ENCODE peak calls at places on chromosomes 2 and 18, in eight cellular contexts. D, M, G, W, F, Q, I and Y are unnamed samples.
A peak's percentile ranks its signal among the peaks of the same experiment; 100 is the strongest.

GRCh38 chr18:58565021-58565420 is 63.9 kb downstream of the ALPK2 start:
- DNase-seq in D (peak; percentile 88), M (no peak), G (no peak), W (no peak), F (no peak), Q (no peak), I (no peak), Y (no peak)

GRCh38 chr18:8844721-8845148 is 139.4 kb downstream of the MTCL1 start:
- DNase-seq in D (no peak), M (peak; percentile 83), G (no peak), W (no peak), F (no peak), Q (no peak), I (no peak), Y (peak; percentile 45)

GRCh38 chr2:74513605-74514367 is 464 bp upstream of the TLX2 start:
- DNase-seq in D (no peak), M (peak; percentile 19), G (no peak), W (no peak), F (no peak), Q (no peak), I (peak; percentile 45), Y (no peak)

GRCh38 chr18:47881752-47882455 is 48.6 kb downstream of the SMAD2 start:
- DNase-seq in D (no peak), M (no peak), G (no peak), W (no peak), F (no peak), Q (no peak), I (no peak), Y (peak; percentile 78)

GRCh38 chr2:181398000-181398399 is 59.2 kb upstream of the ITGA4 start:
- DNase-seq in D (no peak), M (no peak), G (no peak), W (no peak), F (no peak), Q (no peak), I (no peak), Y (no peak)

GRCh38 chr2:131029812-131030211 is 63.4 kb downstream of the FAM168B start:
- DNase-seq in D (no peak), M (no peak), G (no peak), W (no peak), F (peak; percentile 60), Q (no peak), I (no peak), Y (no peak)

GRCh38 chr2:67216103-67216502 is 181.0 kb upstream of the ETAA1 start:
- DNase-seq in D (no peak), M (no peak), G (no peak), W (no peak), F (no peak), Q (no peak), I (no peak), Y (no peak)

GRCh38 chr2:237631801-237632585 is 4.6 kb downstream of the LRRFIP1 start:
- DNase-seq in D (no peak), M (no peak), G (no peak), W (no peak), F (no peak), Q (no peak), I (no peak), Y (no peak)

GRCh38 chr2:197125000-197125399 is 185.6 kb downstream of the ANKRD44 start:
- DNase-seq in D (no peak), M (no peak), G (no peak), W (no peak), F (no peak), Q (no peak), I (no peak), Y (no peak)

GRCh38 chr2:97871096-97871780 is 124.5 kb downstream of the TMEM131 start:
- DNase-seq in D (no peak), M (no peak), G (no peak), W (no peak), F (no peak), Q (no peak), I (peak; percentile 38), Y (no peak)

GRCh38 chr2:73970850-73971471 is 13.7 kb upstream of the TET3 start:
- DNase-seq in D (peak; percentile 93), M (no peak), G (peak; percentile 43), W (peak; percentile 85), F (no peak), Q (peak; percentile 24), I (no peak), Y (no peak)